ENCODE peak calls at places on chromosomes 7 and 10, in ten cellular contexts. Z is GM23248, O is mammary epithelial cell, U is K562, S is neural progenitor cell, K is fibroblast of lung, N is HCT116, C is PC-9, R is IMR-90, Y is OCI-LY7. Q is an unnamed sample.

GRCh38 chr10:78905015-78905939 is 163.5 kb upstream of the ZMIZ1 start:
- DNase-seq in K (no peak), N (no peak), Z (no peak), Y (no peak), U (no peak), S (no peak), O (no peak), R (no peak), C (no peak), Q (no peak)

GRCh38 chr7:16650266-16650665 is 4.3 kb downstream of the BZW2 start:
- DNase-seq in Y (no peak), O (no peak), S (no peak), Z (no peak), C (no peak), N (no peak), R (no peak), K (no peak), U (no peak), Q (no peak)

GRCh38 chr10:43854042-43854441 is 205.4 kb upstream of the ZNF32 start:
- DNase-seq in N (peak; percentile 35), C (peak; percentile 82), U (no peak), K (peak; percentile 40), Z (peak; percentile 76), S (no peak), O (peak; percentile 50), Y (no peak), R (peak; percentile 22), Q (no peak)

GRCh38 chr7:36617408-36617807 is 106.9 kb downstream of the AOAH start:
- DNase-seq in S (no peak), K (no peak), R (no peak), U (no peak), C (no peak), O (no peak), Z (no peak), N (no peak), Y (no peak), Q (no peak)

GRCh38 chr10:28327494-28327886 is 24.6 kb upstream of the MPP7 start:
- DNase-seq in N (no peak), S (no peak), C (no peak), R (peak; percentile 65), U (no peak), Y (no peak), O (peak; percentile 71), Z (peak; percentile 55), K (peak; percentile 54), Q (no peak)

GRCh38 chr7:11413901-11414300 is 418.1 kb downstream of the THSD7A start:
- DNase-seq in O (no peak), U (no peak), S (no peak), Y (no peak), N (no peak), R (no peak), C (no peak), Z (no peak), K (no peak), Q (no peak)

GRCh38 chr7:12133865-12134264 is 77.2 kb upstream of the TMEM106B start:
- DNase-seq in Y (no peak), O (no peak), C (no peak), Z (no peak), S (no peak), U (no peak), R (no peak), K (no peak), N (no peak), Q (no peak)

GRCh38 chr7:140212100-140212881 is 35.5 kb upstream of the KDM7A start:
- DNase-seq in N (no peak), O (peak; percentile 74), C (no peak), U (no peak), K (no peak), Y (no peak), R (peak; percentile 32), Z (peak; percentile 65), S (no peak), Q (no peak)

GRCh38 chr7:7418997-7419396 is 116.7 kb downstream of the COL28A1 start:
- DNase-seq in S (no peak), C (peak; percentile 30), R (no peak), O (no peak), U (no peak), N (no peak), K (no peak), Y (no peak), Z (no peak), Q (no peak)

GRCh38 chr10:75507469-75507868 is 76.0 kb downstream of the LRMDA start:
- DNase-seq in C (no peak), S (no peak), R (no peak), N (no peak), K (no peak), O (no peak), Y (no peak), U (no peak), Z (no peak), Q (no peak)

DNA sequence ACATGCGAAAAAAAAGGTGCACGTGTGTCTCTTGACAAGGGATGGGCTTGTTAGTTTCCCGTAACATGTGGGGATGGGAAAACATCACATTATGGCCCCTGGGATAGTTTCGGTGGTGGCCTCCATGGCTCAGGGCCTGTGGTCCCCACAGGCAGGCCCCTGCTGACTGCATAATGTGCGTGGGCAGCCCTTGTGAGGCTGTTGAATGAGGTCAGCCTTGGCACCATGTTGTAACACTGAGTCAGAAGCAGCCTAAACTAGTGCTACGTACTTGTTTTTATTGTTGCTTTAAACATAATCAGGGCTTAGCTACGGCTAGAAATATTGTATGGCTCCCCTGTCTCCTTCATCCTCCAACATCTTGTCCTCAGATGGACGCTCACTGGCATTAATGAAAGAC is 80.6 kb downstream of the BEND7 start:
- DNase-seq in Z (peak; percentile 92), R (peak; percentile 74), Y (no peak), N (no peak), S (no peak), K (no peak), C (no peak), U (no peak), O (peak; percentile 17), Q (no peak)
- H2AFZ ChIP-seq in Z (peak overlapping the region; percentile 34), R (no peak overlapping the region), Y (no peak overlapping the region), N (no peak overlapping the region), S (no peak overlapping the region), K (no peak overlapping the region), C (no peak overlapping the region), U (no peak overlapping the region), O (no peak overlapping the region), Q (no peak overlapping the region)

DNA sequence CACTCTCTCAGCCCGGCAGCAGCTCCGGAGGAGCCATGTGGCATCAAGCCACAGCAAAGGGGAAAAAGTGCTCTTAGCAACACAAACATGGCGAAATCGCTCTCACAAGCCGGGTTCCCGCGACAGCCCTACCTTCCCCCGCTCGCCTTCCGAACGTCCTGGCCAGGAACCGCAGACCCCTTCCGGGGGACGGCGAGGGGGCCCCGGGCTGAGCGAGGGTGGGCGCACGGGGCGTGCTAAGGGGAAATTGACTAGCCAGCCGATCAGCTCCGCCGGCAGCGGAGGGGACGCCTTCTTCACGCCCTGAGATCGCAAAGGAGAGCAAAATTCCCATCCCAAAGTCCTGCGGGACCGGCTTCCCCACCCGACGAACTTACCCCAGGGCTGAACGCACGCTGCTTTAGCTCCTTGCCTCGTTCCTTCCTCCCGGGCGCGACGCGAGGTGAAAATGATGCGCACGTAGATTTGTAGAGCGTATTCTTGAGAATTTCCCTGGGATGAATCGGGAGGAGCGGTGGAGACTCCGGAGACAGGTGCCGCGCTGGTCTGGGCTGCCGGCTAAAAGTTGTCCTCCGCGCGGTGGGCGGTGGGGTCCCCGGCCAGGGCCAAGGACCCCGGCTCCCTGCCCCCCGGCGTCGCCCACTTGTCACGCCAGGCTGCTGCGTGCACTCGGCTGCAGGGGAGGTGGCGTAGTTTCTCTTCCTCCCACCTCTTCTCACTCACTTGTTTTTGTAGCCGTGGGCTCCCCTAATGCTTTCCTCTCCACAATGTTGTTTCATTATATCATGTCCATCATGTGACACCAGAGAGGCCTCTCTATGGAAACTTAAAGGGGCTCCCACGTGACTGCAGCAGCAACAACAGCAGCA is 220.1 kb upstream of the MKLN1 start:
- DNase-seq in Z (peak; percentile 92), O (peak; percentile 63), N (peak; percentile 44), Y (peak; percentile 79), C (peak; percentile 85), R (peak; percentile 83), U (peak; percentile 80), K (peak; percentile 85), S (peak; percentile 62), Q (peak; percentile 77)
- H3K4me1 ChIP-seq in Z (peaks cover 32% of the 10 kb centered on the region), O (peaks cover 53% of the 10 kb centered on the region), N (peaks cover 26% of the 10 kb centered on the region), Y (peaks cover 37% of the 10 kb centered on the region), C (peaks cover 36% of the 10 kb centered on the region), R (peaks cover 7% of the 10 kb centered on the region), U (peaks cover 49% of the 10 kb centered on the region), K (peaks cover 27% of the 10 kb centered on the region), S (peaks cover 26% of the 10 kb centered on the region), Q (peaks cover 56% of the 10 kb centered on the region)

DNA sequence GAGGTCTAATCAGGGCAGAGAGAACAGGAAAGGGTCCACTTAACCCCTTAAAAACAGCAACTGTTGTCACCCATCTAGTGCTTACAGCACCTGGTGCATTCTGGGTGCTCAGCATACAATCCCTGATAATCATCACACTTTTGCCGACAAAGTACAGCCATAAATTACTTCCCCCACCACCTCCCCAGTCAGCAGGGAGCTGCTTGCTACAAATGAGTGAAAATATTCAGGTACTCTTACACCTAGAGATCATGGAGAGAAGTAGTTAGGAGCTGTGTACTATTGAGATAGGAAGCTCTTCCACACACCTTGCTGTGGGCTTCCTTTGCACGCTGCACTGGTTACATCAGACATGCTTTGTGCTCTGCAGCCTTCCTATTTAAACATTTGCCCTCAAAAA is 723.5 kb upstream of the GALNT17 start:
- DNase-seq in O (no peak), R (no peak), C (no peak), U (no peak), N (no peak), Y (peak; percentile 75), S (no peak), K (no peak), Z (no peak), Q (no peak)
- H2AFZ ChIP-seq in O (no peak overlapping the region), R (no peak overlapping the region), C (no peak overlapping the region), U (no peak overlapping the region), N (no peak overlapping the region), Y (peak overlapping the region; percentile 72), S (no peak overlapping the region), K (no peak overlapping the region), Z (no peak overlapping the region), Q (no peak overlapping the region)

GRCh38 chr7:80427218-80427617 is 84.6 kb downstream of the GNAT3 start:
- DNase-seq in O (no peak), N (no peak), K (no peak), Z (no peak), Y (no peak), C (no peak), S (no peak), U (no peak), R (no peak), Q (no peak)
- H3K4me1 ChIP-seq in O (no peaks in the 10 kb centered on the region), N (no peaks in the 10 kb centered on the region), K (no peaks in the 10 kb centered on the region), Z (peaks cover 3% of the 10 kb centered on the region), Y (no peaks in the 10 kb centered on the region), C (no peaks in the 10 kb centered on the region), S (no peaks in the 10 kb centered on the region), U (no peaks in the 10 kb centered on the region), R (peaks cover 3% of the 10 kb centered on the region), Q (no peaks in the 10 kb centered on the region)